ENCODE peak calls at places on chromosomes 1 and 21, in four cellular contexts. P, E, W and C are unnamed samples.

GRCh38 chr21:45000637-45001133 is 60.9 kb downstream of the SLX9 start:
- DNase-seq in P (peak), E (no peak), W (no peak), C (no peak)

GRCh38 chr1:157969693-157970485 is 23.6 kb upstream of the KIRREL1 start:
- DNase-seq in P (no peak), E (peak), W (peak), C (peak)

GRCh38 chr1:97906567-97907228 is 14.1 kb downstream of the DPYD start:
- DNase-seq in P (peak), E (peak), W (no peak), C (peak)

GRCh38 chr1:114853584-114853983 is 1.1 kb upstream of the SYCP1 start:
- DNase-seq in P (no peak), E (no peak), W (no peak), C (no peak)

GRCh38 chr1:44012411-44012810 is 18.9 kb downstream of the SLC6A9 start:
- DNase-seq in P (no peak), E (no peak), W (no peak), C (no peak)

GRCh38 chr1:53328490-53329182 is 766 bp upstream of the LRP8 start:
- DNase-seq in P (no peak), E (no peak), W (no peak), C (no peak)

GRCh38 chr1:214029796-214030195 is 42.0 kb downstream of the PROX1 start:
- DNase-seq in P (no peak), E (no peak), W (no peak), C (peak)

GRCh38 chr1:9416918-9417500 is 122.3 kb upstream of the SLC25A33 start:
- DNase-seq in P (no peak), E (no peak), W (no peak), C (no peak)

GRCh38 chr1:236140705-236141446 is 1.5 kb upstream of the GPR137B start:
- DNase-seq in P (no peak), E (no peak), W (no peak), C (no peak)

GRCh38 chr1:18217398-18218043 is 109.9 kb downstream of the IGSF21 start:
- DNase-seq in P (no peak), E (peak), W (no peak), C (peak)

GRCh38 chr1:201466492-201466891 is 2.5 kb downstream of the PHLDA3 start:
- DNase-seq in P (no peak), E (no peak), W (no peak), C (peak)

GRCh38 chr1:156551066-156551643 is 21.2 kb downstream of the IQGAP3 start:
- DNase-seq in P (no peak), E (no peak), W (no peak), C (no peak)

GRCh38 chr1:45566722-45567121 is 16.1 kb downstream of the AKR1A1 start:
- DNase-seq in P (peak), E (no peak), W (no peak), C (no peak)

GRCh38 chr1:29461115-29461739 is 224.9 kb downstream of the PTPRU start:
- DNase-seq in P (no peak), E (no peak), W (no peak), C (no peak)

GRCh38 chr1:218459878-218460277 is 114.7 kb downstream of the TGFB2 start:
- DNase-seq in P (no peak), E (peak), W (peak), C (peak)

GRCh38 chr1:52733368-52733767 is 7.1 kb downstream of the ZYG11B start:
- DNase-seq in P (no peak), E (no peak), W (no peak), C (no peak)

GRCh38 chr1:81582467-81582986 is 218.2 kb upstream of the ADGRL2 start:
- DNase-seq in P (no peak), E (peak), W (peak), C (no peak)

GRCh38 chr1:90344963-90345730 is 350.2 kb downstream of the ZNF326 start:
- DNase-seq in P (no peak), E (no peak), W (no peak), C (no peak)

GRCh38 chr1:233897325-233898162 is 6.9 kb upstream of the SLC35F3 start:
- DNase-seq in P (no peak), E (no peak), W (no peak), C (no peak)

GRCh38 chr1:9495854-9496374 is 43.4 kb upstream of the SLC25A33 start:
- DNase-seq in P (no peak), E (no peak), W (no peak), C (no peak)

GRCh38 chr1:245707941-245708340 is 553.2 kb downstream of the KIF26B start:
- DNase-seq in P (no peak), E (no peak), W (no peak), C (no peak)

GRCh38 chr1:80293818-80294217 is 1287.3 kb upstream of the ADGRL4 start:
- DNase-seq in P (no peak), E (no peak), W (no peak), C (no peak)

GRCh38 chr1:167805041-167805556 is 83.3 kb downstream of the MPZL1 start:
- DNase-seq in P (no peak), E (no peak), W (no peak), C (peak)

GRCh38 chr1:157367091-157367739 is 185.1 kb downstream of the FCRL5 start:
- DNase-seq in P (no peak), E (no peak), W (no peak), C (no peak)

GRCh38 chr1:209319057-209319432 is 264.5 kb upstream of the CAMK1G start:
- DNase-seq in P (no peak), E (no peak), W (no peak), C (no peak)

GRCh38 chr21:25369524-25370300 is 237.6 kb downstream of the MRPL39 start:
- DNase-seq in P (no peak), E (peak), W (peak), C (peak)

GRCh38 chr1:27027575-27028250 is 15.1 kb upstream of the TENT5B start:
- DNase-seq in P (no peak), E (no peak), W (no peak), C (no peak)

GRCh38 chr1:66725885-66726665 is 26.2 kb upstream of the DYNLT5 start:
- DNase-seq in P (peak), E (peak), W (no peak), C (peak)

GRCh38 chr1:173295995-173296394 is 88.9 kb upstream of the TNFSF4 start:
- DNase-seq in P (no peak), E (peak), W (no peak), C (peak)

GRCh38 chr1:100462291-100463040 is 75.5 kb upstream of the GPR88 start:
- DNase-seq in P (no peak), E (no peak), W (no peak), C (no peak)

GRCh38 chr1:24541711-24542346 is 14.1 kb upstream of the NCMAP start:
- DNase-seq in P (no peak), E (peak), W (no peak), C (no peak)

GRCh38 chr1:148354284-148354869 is 128.7 kb downstream of the PPIAL4G start:
- DNase-seq in P (no peak), E (no peak), W (no peak), C (no peak)

DNA sequence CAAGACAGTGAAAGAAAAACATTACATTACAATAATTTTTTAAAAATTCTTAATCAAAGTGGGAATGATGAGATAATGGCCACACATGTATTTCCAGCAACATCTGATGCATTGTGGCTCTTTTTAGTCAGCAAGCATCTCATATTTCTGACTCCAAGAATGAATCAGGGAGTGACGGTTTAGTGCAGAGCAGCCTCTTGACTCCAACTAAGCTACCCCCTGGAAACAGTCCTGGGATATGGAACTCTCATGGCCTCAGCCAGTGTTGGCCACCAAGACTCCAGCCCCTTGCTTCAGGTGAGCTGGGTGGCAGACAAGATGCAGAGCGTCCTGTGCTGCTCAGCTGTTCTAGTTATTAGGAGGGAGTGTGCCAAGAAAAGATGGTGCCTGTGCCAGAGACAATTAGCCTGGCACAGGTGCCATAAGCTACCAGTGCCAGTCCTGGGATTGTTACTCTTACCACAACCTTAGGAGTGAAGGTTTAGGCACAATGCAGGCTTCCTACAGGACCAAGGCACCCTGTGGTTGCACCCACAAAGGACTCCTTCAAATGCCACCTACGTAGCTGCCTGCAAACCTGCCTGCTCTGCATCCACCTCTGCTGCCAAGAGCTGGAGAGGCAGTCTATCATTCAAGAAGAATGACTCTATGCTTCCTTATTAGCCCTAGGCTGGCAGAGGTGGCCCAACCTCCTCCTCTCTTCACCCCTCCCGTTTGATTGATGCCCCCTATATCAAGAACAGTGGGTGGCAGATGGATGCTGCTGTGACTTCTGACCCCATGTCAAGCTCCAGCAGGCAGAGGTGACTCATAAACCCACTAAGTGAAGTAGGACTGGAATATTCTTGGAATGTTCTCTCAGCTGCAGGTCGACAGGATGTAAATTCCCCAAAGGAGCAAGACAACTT is 6.0 kb upstream of the SEC16B start:
- DNase-seq in P (no peak), E (peak), W (no peak), C (peak)
- TF ChIP-seq CTCF in P (no peak), E (no peak), W (no peak), C (no peak)

DNA sequence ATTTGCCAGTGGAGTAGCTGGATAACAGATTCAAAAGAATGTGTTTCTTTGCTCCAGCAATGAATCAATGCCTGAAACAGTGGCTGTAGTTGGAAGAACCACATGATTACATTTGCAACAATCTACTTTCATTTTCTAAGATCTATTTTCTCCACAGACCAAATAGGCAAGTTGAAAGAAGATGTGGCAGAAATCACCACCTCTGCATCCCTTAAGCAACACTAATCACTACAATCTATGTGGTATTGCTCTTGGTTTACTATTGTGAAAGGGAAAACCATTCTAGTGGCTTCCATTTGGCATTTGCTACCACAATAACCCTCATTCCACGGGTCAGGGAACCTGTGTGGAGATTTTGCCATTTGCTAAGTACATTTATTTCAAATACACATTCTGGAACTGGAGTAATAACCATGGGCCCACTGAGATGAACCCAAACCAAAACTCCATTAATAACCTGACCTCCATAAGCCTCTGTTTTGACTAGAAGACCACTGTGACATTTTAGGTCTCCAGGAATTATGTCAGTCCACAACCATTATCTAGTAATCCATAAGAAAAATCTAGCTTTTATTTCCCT is 66.3 kb downstream of the C1orf185 start:
- DNase-seq in P (no peak), E (peak), W (no peak), C (peak)
- H3K4me3 ChIP-seq in P (no peak), E (no peak), W (no peak), C (no peak)

GRCh38 chr1:59560807-59561450 is 253.8 kb upstream of the HOOK1 start:
- DNase-seq in P (no peak), E (peak), W (no peak), C (no peak)
- TF ChIP-seq CTCF in P (no peak), E (no peak), W (no peak), C (no peak)

GRCh38 chr1:33743221-33743998 is 120.5 kb upstream of the HMGB4 start:
- DNase-seq in P (no peak), E (no peak), W (no peak), C (no peak)
- H3K4me3 ChIP-seq in P (no peak), E (no peak), W (no peak), C (no peak)

GRCh38 chr1:5643360-5644090 is 348.7 kb downstream of the NPHP4 start:
- DNase-seq in P (no peak), E (no peak), W (no peak), C (no peak)

GRCh38 chr1:5638582-5638981 is 353.6 kb downstream of the NPHP4 start:
- DNase-seq in P (no peak), E (no peak), W (no peak), C (no peak)

GRCh38 chr1:5644281-5645134 is 347.7 kb downstream of the NPHP4 start:
- DNase-seq in P (no peak), E (no peak), W (no peak), C (no peak)

GRCh38 chr1:5639323-5639722 is 352.9 kb downstream of the NPHP4 start:
- DNase-seq in P (no peak), E (no peak), W (no peak), C (no peak)

DNA sequence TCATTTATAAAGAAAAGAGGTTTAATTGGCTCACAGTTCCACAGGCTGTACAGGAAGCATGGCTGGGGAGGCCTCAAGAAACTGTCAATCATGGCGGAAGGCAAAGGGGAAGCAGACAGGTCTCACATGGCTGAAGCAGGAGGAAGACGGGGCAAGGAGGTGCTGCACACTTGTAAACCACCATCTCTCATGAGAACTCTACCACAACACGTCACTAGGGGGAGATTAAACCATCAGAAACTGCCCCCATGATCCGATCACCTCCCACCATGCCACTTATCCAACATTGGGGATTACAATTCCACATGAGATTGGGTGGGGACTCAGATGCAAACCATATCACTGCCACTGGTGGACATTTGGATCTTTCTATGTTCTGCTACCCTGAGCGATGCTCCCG is 351.4 kb downstream of the NPHP4 start:
- DNase-seq in P (no peak), E (no peak), W (no peak), C (no peak)
- TF ChIP-seq CTCF in P (peak), E (no peak), W (no peak), C (no peak)

GRCh38 chr1:75134939-75135828 is 996 bp downstream of the LHX8 start:
- DNase-seq in P (no peak), E (peak), W (no peak), C (no peak)
- H3K4me3 ChIP-seq in P (peak), E (peak), W (no peak), C (peak)